ENCODE peak calls at places on chromosomes 6 and 20, in nine cellular contexts. K is RPMI7951; A is aorta; W is stimulated activated CD8-positive, alpha-beta memory T cell treated with anti-CD3 and anti-CD28 coated beads, Interleukin-12 subunit alpha, Interleukin-12 subunit beta, amount 100 ng/mL, for 1 hour; S is coronary artery; C is activated naive CD8-positive, alpha-beta T cell treated with anti-CD3 and anti-CD28 coated beads, Interleukin-2, amount 50 U/mL, for 24 hours; H is NCI-H2171 treated with DMSO at 0.1 percent for 48 hours; R is cardiac fibroblast; J is SJCRH30. D is an unnamed sample.

GRCh38 chr6:119627908-119628669 is 278.5 kb upstream of the MAN1A1 start:
- DNase-seq in K (peak), A (no peak), W (no peak), S (no peak), C (no peak), H (no peak), R (peak), J (no peak), D (no peak)

GRCh38 chr20:58405504-58406291 is 16.7 kb downstream of the VAPB start:
- DNase-seq in K (no peak), A (no peak), W (no peak), S (no peak), C (no peak), H (no peak), R (no peak), J (no peak), D (no peak)

GRCh38 chr20:1588869-1589460 is 30.8 kb downstream of the SIRPB1 start:
- DNase-seq in K (no peak), A (no peak), W (no peak), S (no peak), C (no peak), H (no peak), R (no peak), J (no peak), D (no peak)

GRCh38 chr6:37516076-37516919 is 16.6 kb upstream of the CCDC167 start:
- DNase-seq in K (peak), A (no peak), W (peak), S (no peak), C (peak), H (peak), R (no peak), J (peak), D (peak)

GRCh38 chr6:69985180-69985579 is 118.8 kb downstream of the COL19A1 start:
- DNase-seq in K (peak), A (no peak), W (no peak), S (no peak), C (no peak), H (no peak), R (peak), J (no peak), D (no peak)

GRCh38 chr6:96410467-96410866 is 111.1 kb upstream of the UFL1 start:
- DNase-seq in K (no peak), A (no peak), W (no peak), S (no peak), C (no peak), H (peak), R (no peak), J (no peak), D (no peak)

GRCh38 chr6:68194846-68195478 is 440.1 kb upstream of the ADGRB3 start:
- DNase-seq in K (no peak), A (no peak), W (no peak), S (no peak), C (no peak), H (no peak), R (no peak), J (peak), D (no peak)

GRCh38 chr20:50172347-50173013 is 18.1 kb upstream of the CEBPB start:
- DNase-seq in K (no peak), A (peak), W (no peak), S (no peak), C (no peak), H (no peak), R (peak), J (peak), D (peak)

GRCh38 chr6:15588966-15589634 is 73.7 kb downstream of the DTNBP1 start:
- DNase-seq in K (peak), A (no peak), W (no peak), S (no peak), C (no peak), H (no peak), R (peak), J (no peak), D (no peak)

GRCh38 chr6:44712353-44713147 is 325.0 kb downstream of the CDC5L start:
- DNase-seq in K (peak), A (no peak), W (no peak), S (no peak), C (no peak), H (no peak), R (no peak), J (peak), D (no peak)

GRCh38 chr6:47247227-47247797 is 62.4 kb downstream of the TNFRSF21 start:
- DNase-seq in K (no peak), A (no peak), W (no peak), S (no peak), C (no peak), H (peak), R (peak), J (peak), D (peak)

GRCh38 chr20:10171864-10172751 is 46.5 kb upstream of the SNAP25 start:
- DNase-seq in K (peak), A (peak), W (peak), S (no peak), C (peak), H (peak), R (peak), J (peak), D (peak)

GRCh38 chr6:4970739-4971395 is 33.0 kb downstream of the RPP40 start:
- DNase-seq in K (no peak), A (no peak), W (no peak), S (peak), C (no peak), H (no peak), R (no peak), J (no peak), D (no peak)

GRCh38 chr6:150573041-150573681 is 26.5 kb upstream of the PLEKHG1 start:
- DNase-seq in K (no peak), A (no peak), W (no peak), S (no peak), C (no peak), H (peak), R (no peak), J (peak), D (no peak)

GRCh38 chr6:47822856-47823554 is 41.2 kb downstream of the OPN5 start:
- DNase-seq in K (no peak), A (no peak), W (no peak), S (no peak), C (no peak), H (no peak), R (no peak), J (no peak), D (no peak)

GRCh38 chr20:54172532-54172855 is 1.3 kb downstream of the CYP24A1 start:
- DNase-seq in K (no peak), A (no peak), W (no peak), S (no peak), C (no peak), H (no peak), R (peak), J (no peak), D (no peak)

GRCh38 chr20:43972051-43972450 is 57.4 kb downstream of the TOX2 start:
- DNase-seq in K (no peak), A (peak), W (no peak), S (no peak), C (no peak), H (no peak), R (no peak), J (no peak), D (no peak)

GRCh38 chr6:38901802-38902522 is 146.6 kb upstream of the GLP1R start:
- DNase-seq in K (no peak), A (no peak), W (no peak), S (no peak), C (no peak), H (no peak), R (no peak), J (no peak), D (no peak)

GRCh38 chr20:62056377-62056776 is 9.3 kb downstream of the TAF4 start:
- DNase-seq in K (no peak), A (no peak), W (no peak), S (no peak), C (no peak), H (no peak), R (no peak), J (no peak), D (no peak)

GRCh38 chr6:158754738-158755137 is 64.4 kb downstream of the EZR start:
- DNase-seq in K (no peak), A (no peak), W (no peak), S (no peak), C (no peak), H (no peak), R (no peak), J (peak), D (no peak)

GRCh38 chr20:22582960-22583772 is 1.2 kb downstream of the FOXA2 start:
- DNase-seq in K (no peak), A (peak), W (no peak), S (no peak), C (no peak), H (no peak), R (no peak), J (no peak), D (no peak)

GRCh38 chr20:32462900-32463641 is 104.9 kb downstream of the ASXL1 start:
- DNase-seq in K (no peak), A (no peak), W (no peak), S (no peak), C (no peak), H (no peak), R (no peak), J (no peak), D (no peak)